ENCODE peak calls at places on chromosomes 7 and 10, in five cellular contexts. J is Panc1; U is fibroblast of villous mesenchyme; P is PC-3; D is effector memory CD4-positive, alpha-beta T cell. A is an unnamed sample.

GRCh38 chr7:140062118-140062527 is 628 bp downstream of the PARP12 start:
- DNase-seq in J (no peak), U (peak; percentile 18), P (peak; percentile 17), D (peak; percentile 53), A (no peak)

GRCh38 chr7:6271091-6271658 is 1.2 kb downstream of the CYTH3 start:
- DNase-seq in J (no peak), U (no peak), P (peak; percentile 68), D (no peak), A (no peak)

GRCh38 chr7:158052381-158053095 is 535.1 kb downstream of the PTPRN2 start:
- DNase-seq in J (no peak), U (no peak), P (no peak), D (no peak), A (no peak)

GRCh38 chr7:21256310-21256877 is 171.5 kb upstream of the SP4 start:
- DNase-seq in J (no peak), U (peak; percentile 56), P (peak; percentile 66), D (no peak), A (peak; percentile 21)

GRCh38 chr7:155069992-155070827 is at the start of gene HTR5A:
- DNase-seq in J (no peak), U (peak; percentile 87), P (peak; percentile 75), D (peak; percentile 31), A (no peak)

GRCh38 chr7:103114576-103115008 is 34.3 kb downstream of the NAPEPLD start:
- DNase-seq in J (no peak), U (no peak), P (no peak), D (no peak), A (no peak)

GRCh38 chr10:125742465-125742864 is 23.0 kb downstream of the EDRF1 start:
- DNase-seq in J (no peak), U (peak; percentile 5), P (peak; percentile 29), D (no peak), A (no peak)

GRCh38 chr10:93357680-93358079 is 124.5 kb downstream of the MYOF start:
- DNase-seq in J (no peak), U (peak; percentile 25), P (peak; percentile 34), D (no peak), A (no peak)

GRCh38 chr7:36490335-36490940 is 100.8 kb downstream of the ANLN start:
- DNase-seq in J (no peak), U (no peak), P (no peak), D (no peak), A (no peak)

GRCh38 chr10:124577651-124578050 is 116.0 kb downstream of the LHPP start:
- DNase-seq in J (no peak), U (no peak), P (no peak), D (no peak), A (no peak)

DNA sequence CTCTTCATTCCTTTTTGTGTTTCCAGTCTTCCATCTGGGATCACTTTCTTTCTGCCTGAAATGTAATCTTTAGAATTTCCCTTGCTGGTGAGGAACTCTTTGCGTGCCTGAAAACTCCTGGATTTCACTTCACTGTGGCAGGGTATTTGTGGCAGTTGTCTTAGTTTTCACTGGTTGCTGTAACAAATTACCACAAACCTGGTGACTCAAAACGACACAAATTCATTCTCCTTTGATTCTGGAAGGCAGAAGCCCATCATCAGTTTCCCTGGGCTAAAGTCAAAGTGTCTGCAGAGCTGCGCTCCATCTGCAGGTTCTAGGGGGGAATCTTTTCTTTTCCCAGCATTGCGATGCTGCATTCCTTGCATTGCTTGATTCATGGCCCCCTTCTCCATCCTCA is 109.3 kb downstream of the RBM20 start:
- DNase-seq in J (no peak), U (no peak), P (no peak), D (no peak), A (no peak)
- H3K4me3 ChIP-seq in J (no peak overlapping the region), U (no peak overlapping the region), P (no peak overlapping the region), D (no peak overlapping the region), A (no peak overlapping the region)

GRCh38 chr10:121598261-121599249 is at the start of gene FGFR2:
- DNase-seq in J (no peak), U (peak; percentile 65), P (peak; percentile 69), D (no peak), A (no peak)
- H3K4me3 ChIP-seq in J (peak within 1 kb of the TSS; percentile 55), U (peak within 1 kb of the TSS; percentile 54), P (peak within 1 kb of the TSS; percentile 56), D (peak within 1 kb of the TSS; percentile 32), A (no peak within 1 kb of the TSS)

DNA sequence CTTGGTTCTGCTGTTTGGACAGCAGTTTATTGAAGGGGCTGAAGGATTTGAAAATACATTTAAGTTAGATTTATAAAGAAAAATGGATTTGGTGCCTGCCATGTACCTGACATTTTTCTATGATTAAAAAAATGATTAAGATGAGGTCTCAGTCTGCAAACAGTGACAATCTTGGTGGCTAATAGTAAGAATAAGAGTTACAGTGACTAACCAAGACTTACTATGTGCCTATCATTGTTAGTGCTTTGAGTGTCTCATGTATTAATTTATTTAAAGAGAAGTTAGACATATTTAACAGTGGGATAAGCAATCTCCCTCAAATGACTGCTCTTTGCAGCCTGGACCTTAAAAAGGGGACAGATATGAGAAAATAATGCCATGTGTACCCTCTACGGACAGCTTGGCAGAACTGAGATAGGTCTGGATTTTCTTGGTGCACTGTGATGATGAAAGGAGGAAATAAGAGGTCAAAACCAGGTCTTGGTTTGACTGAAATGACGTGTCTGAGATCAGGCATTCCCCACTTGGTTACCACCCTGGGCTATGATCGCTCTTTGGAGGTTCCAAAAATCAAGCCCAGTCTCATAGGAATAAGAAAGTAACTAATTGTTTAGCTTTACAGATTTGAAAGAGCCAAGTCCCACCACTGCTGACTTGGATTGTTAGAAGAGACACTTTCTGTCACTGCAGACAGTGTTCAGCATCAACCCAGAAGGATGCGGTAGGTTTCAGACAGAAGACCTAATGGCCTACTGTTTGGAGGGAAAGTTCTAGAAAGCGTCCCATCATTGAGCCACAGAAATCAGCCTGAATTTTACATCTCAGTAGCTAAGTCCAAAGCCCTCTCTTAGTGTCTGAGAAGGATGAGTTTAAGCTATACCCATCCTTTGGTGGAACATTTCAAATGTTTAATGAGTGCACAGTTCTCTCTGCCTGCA is 2.1 kb downstream of the CASP7 start:
- DNase-seq in J (no peak), U (no peak), P (no peak), D (no peak), A (peak; percentile 71)
- H3K4me3 ChIP-seq in J (no peak overlapping the region), U (no peak overlapping the region), P (no peak overlapping the region), D (no peak overlapping the region), A (peak overlapping the region; percentile 82)

GRCh38 chr10:90920986-90921643 is at the start of gene ANKRD1:
- DNase-seq in J (peak; percentile 85), U (peak; percentile 61), P (peak; percentile 93), D (no peak), A (no peak)
- H3K4me3 ChIP-seq in J (peak within 1 kb of the TSS; percentile 4), U (no peak within 1 kb of the TSS), P (peak within 1 kb of the TSS; percentile 48), D (no peak within 1 kb of the TSS), A (no peak within 1 kb of the TSS)

GRCh38 chr10:49610735-49611165 is 640 bp downstream of the SLC18A3 start:
- DNase-seq in J (no peak), U (no peak), P (no peak), D (no peak), A (no peak)

GRCh38 chr10:49611815-49612512 is 1.9 kb downstream of the SLC18A3 start:
- DNase-seq in J (no peak), U (no peak), P (no peak), D (no peak), A (no peak)

GRCh38 chr10:49610015-49610734 is at the start of gene SLC18A3:
- DNase-seq in J (no peak), U (no peak), P (no peak), D (no peak), A (no peak)

GRCh38 chr10:49612513-49613159 is 1.2 kb upstream of the CHAT start:
- DNase-seq in J (no peak), U (no peak), P (peak; percentile 47), D (no peak), A (no peak)

DNA sequence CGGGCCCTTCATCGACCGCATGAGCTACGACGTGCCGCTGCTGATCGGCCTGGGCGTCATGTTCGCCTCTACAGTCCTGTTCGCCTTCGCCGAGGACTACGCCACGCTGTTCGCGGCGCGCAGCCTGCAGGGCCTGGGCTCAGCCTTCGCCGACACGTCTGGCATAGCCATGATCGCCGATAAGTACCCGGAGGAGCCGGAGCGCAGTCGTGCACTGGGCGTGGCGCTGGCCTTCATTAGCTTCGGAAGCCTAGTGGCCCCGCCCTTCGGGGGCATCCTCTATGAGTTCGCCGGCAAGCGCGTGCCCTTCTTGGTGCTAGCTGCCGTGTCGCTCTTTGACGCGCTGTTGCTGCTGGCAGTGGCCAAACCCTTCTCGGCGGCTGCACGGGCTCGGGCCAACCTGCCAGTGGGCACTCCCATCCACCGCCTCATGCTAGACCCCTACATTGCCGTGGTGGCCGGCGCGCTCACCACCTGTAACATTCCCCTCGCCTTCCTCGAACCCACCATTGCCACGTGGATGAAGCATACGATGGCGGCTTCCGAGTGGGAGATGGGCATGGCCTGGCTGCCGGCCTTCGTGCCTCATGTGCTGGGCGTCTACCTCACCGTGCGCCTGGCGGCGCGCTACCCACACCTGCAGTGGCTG is 1.2 kb downstream of the SLC18A3 start:
- DNase-seq in J (no peak), U (no peak), P (no peak), D (no peak), A (no peak)
- H3K4me3 ChIP-seq in J (no peak overlapping the region), U (no peak overlapping the region), P (no peak overlapping the region), D (no peak overlapping the region), A (no peak overlapping the region)

GRCh38 chr10:117217196-117217761 is 20.0 kb downstream of the KCNK18 start:
- DNase-seq in J (no peak), U (no peak), P (peak; percentile 5), D (no peak), A (no peak)

GRCh38 chr10:117215079-117215478 is 17.8 kb downstream of the KCNK18 start:
- DNase-seq in J (no peak), U (no peak), P (no peak), D (no peak), A (no peak)

GRCh38 chr10:117218654-117219053 is 21.4 kb downstream of the KCNK18 start:
- DNase-seq in J (no peak), U (no peak), P (no peak), D (no peak), A (no peak)

GRCh38 chr10:117216028-117216427 is 18.7 kb downstream of the KCNK18 start:
- DNase-seq in J (no peak), U (no peak), P (no peak), D (no peak), A (no peak)

GRCh38 chr10:117216611-117217195 is 19.4 kb downstream of the KCNK18 start:
- DNase-seq in J (peak; percentile 51), U (peak; percentile 63), P (peak; percentile 60), D (peak; percentile 28), A (peak; percentile 19)
- H3K4me3 ChIP-seq in J (peak overlapping the region; percentile 53), U (peak overlapping the region; percentile 64), P (peak overlapping the region; percentile 67), D (peak overlapping the region; percentile 60), A (peak overlapping the region; percentile 69)

GRCh38 chr10:725786-726185 is 36.3 kb upstream of the DIP2C start:
- DNase-seq in J (no peak), U (peak; percentile 2), P (no peak), D (no peak), A (no peak)
- H3K4me3 ChIP-seq in J (no peak overlapping the region), U (no peak overlapping the region), P (no peak overlapping the region), D (no peak overlapping the region), A (no peak overlapping the region)

GRCh38 chr7:111232249-111233084 is 141.5 kb downstream of the LRRN3 start:
- DNase-seq in J (peak; percentile 84), U (peak; percentile 24), P (peak; percentile 65), D (no peak), A (no peak)
- H3K4me3 ChIP-seq in J (no peak overlapping the region), U (no peak overlapping the region), P (no peak overlapping the region), D (no peak overlapping the region), A (no peak overlapping the region)

GRCh38 chr10:61663466-61663865 is 737 bp downstream of the CABCOCO1 start:
- DNase-seq in J (no peak), U (no peak), P (peak; percentile 52), D (no peak), A (no peak)
- H3K4me3 ChIP-seq in J (peak overlapping the region; percentile 78), U (peak overlapping the region; percentile 72), P (peak overlapping the region; percentile 71), D (no peak overlapping the region), A (no peak overlapping the region)

A was measured in GM12864.